ENCODE peak calls at places on chromosomes 6 and 20, in four cellular contexts. Q is A549, E is K562, I is HepG2. R is an unnamed sample.

GRCh38 chr6:107082045-107082444 is 33.3 kb downstream of the BEND3 start:
- DNase-seq in Q (peak), E (no peak), I (peak), R (no peak)

GRCh38 chr6:134253681-134254080 is 64.2 kb downstream of the SGK1 start:
- DNase-seq in Q (no peak), E (no peak), I (peak), R (no peak)

GRCh38 chr6:5764401-5764955 is 242.2 kb downstream of the NRN1 start:
- DNase-seq in Q (no peak), E (no peak), I (no peak), R (no peak)

GRCh38 chr20:19885981-19886665 is 128.1 kb downstream of the RIN2 start:
- DNase-seq in Q (peak), E (no peak), I (peak), R (no peak)

GRCh38 chr20:51456511-51457280 is 85.8 kb downstream of the NFATC2 start:
- DNase-seq in Q (peak), E (peak), I (peak), R (peak)

GRCh38 chr6:48151142-48151541 is 40.1 kb upstream of the PTCHD4 start:
- DNase-seq in Q (no peak), E (no peak), I (no peak), R (no peak)

GRCh38 chr6:37175332-37176267 is 5.6 kb downstream of the PIM1 start:
- DNase-seq in Q (no peak), E (no peak), I (no peak), R (no peak)

GRCh38 chr6:43503443-43503842 is 6.7 kb downstream of the LRRC73 start:
- DNase-seq in Q (no peak), E (no peak), I (no peak), R (no peak)

GRCh38 chr6:85865665-85866372 is 223.1 kb upstream of the SYNCRIP start:
- DNase-seq in Q (peak), E (no peak), I (peak), R (peak)

GRCh38 chr6:137387365-137387764 is 106.8 kb downstream of the OLIG3 start:
- DNase-seq in Q (no peak), E (no peak), I (no peak), R (no peak)

GRCh38 chr6:16504608-16505007 is 256.7 kb downstream of the ATXN1 start:
- DNase-seq in Q (no peak), E (no peak), I (no peak), R (peak)

GRCh38 chr20:5393218-5393870 is 76.6 kb upstream of the PROKR2 start:
- DNase-seq in Q (no peak), E (no peak), I (no peak), R (no peak)

GRCh38 chr20:31966991-31967655 is 828 bp upstream of the XKR7 start:
- DNase-seq in Q (no peak), E (no peak), I (no peak), R (no peak)

GRCh38 chr20:59770851-59771250 is 162.6 kb downstream of the SYCP2 start:
- DNase-seq in Q (no peak), E (no peak), I (no peak), R (no peak)

GRCh38 chr20:9235518-9235917 is 166.6 kb downstream of the PLCB4 start:
- DNase-seq in Q (peak), E (no peak), I (no peak), R (no peak)

GRCh38 chr20:57326667-57327455 is 2.7 kb upstream of the SPO11 start:
- DNase-seq in Q (no peak), E (no peak), I (no peak), R (no peak)

GRCh38 chr6:121000381-121000780 is 333.9 kb downstream of the TBC1D32 start:
- DNase-seq in Q (no peak), E (no peak), I (no peak), R (no peak)

GRCh38 chr20:46566125-46566524 is 15.7 kb upstream of the OCSTAMP start:
- DNase-seq in Q (no peak), E (no peak), I (no peak), R (no peak)

GRCh38 chr20:64189986-64190385 is 25.7 kb downstream of the MYT1 start:
- DNase-seq in Q (no peak), E (no peak), I (no peak), R (no peak)

GRCh38 chr6:31896493-31896855 is 1.0 kb downstream of the EHMT2 start:
- DNase-seq in Q (no peak), E (no peak), I (no peak), R (no peak)

GRCh38 chr6:31898200-31899011 is 908 bp upstream of the EHMT2 start:
- DNase-seq in Q (peak), E (no peak), I (peak), R (peak)

GRCh38 chr6:31896856-31897611 is 464 bp downstream of the EHMT2 start:
- DNase-seq in Q (no peak), E (peak), I (no peak), R (peak)

GRCh38 chr6:31899215-31899614 is 1.7 kb upstream of the EHMT2 start:
- DNase-seq in Q (no peak), E (no peak), I (no peak), R (peak)

DNA sequence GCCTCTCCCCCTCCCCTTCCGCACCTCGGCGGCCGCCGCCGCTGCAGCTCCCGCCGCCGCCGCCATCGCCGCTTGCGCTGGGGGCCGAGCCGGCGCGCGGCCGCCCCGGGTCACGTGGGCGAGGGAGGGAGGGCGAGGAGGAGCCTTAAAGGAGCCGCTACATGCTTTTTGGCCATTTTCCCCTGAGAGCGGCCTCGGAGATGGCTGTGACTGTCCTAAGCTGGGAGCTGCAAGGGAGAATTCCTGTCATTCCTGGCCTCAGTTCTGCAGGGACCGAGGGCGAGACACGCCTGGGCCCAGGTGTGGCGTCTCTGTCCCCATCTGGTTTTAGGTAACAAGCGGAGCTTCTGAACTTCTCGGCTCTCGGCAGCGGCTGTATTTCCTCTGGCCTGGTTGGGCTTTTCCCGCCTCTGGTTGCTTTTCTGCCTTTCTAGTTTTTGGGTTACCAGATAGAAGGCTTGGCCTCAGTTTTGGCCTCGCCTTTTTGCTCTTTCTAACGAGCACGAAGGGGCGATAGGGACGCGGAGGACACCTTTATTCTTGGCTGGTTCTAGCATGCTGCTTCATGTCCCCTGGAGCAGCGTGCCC is at the start of gene EHMT2:
- DNase-seq in Q (peak), E (peak), I (peak), R (peak)
- TF ChIP-seq CTCF in Q (no peak), E (peak), I (no peak), R (no peak)

DNA sequence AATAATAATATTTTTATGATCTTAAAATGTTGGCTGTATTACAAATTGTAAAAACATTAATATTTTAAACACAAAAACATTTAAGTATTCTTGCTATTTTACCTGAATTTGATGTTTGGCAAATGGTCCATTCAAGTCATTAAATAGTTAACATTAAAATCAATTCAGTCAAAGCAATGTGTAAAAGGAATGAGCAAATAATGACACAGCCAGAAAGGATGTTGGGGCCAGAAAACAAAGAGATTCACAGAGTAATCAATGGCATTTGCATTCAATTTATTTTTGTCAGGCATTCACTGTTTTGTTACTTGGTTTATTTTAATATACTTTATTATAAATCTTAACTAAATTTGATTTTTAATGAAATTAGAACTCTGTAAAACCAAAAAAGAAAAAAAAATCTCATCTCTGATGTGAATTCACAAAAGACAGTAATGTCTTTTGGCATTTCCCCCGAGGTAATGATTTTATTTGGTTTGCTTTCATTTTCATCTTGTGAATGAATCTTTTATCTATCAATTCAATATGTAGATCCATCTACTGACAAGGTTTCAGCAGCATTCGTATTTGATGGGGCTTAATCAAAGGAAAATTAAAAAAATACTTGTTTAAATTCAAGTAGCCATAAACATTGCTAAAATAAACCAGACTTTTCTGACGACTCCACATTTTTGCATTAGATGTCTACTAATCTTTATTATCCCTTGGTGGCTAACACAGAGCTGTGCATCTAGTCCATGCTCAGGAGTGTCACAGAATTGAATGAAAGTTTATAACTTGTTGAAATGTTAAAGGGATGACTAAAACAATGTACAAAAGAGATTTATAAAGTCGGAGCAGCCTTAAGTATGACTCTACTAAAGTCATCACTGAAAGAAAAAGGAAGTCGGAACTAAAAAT is 866.7 kb upstream of the GJE1 start:
- DNase-seq in Q (no peak), E (no peak), I (peak), R (no peak)
- TF ChIP-seq MYC in Q (no peak), E (no peak), I (no peak), R (no peak)

DNA sequence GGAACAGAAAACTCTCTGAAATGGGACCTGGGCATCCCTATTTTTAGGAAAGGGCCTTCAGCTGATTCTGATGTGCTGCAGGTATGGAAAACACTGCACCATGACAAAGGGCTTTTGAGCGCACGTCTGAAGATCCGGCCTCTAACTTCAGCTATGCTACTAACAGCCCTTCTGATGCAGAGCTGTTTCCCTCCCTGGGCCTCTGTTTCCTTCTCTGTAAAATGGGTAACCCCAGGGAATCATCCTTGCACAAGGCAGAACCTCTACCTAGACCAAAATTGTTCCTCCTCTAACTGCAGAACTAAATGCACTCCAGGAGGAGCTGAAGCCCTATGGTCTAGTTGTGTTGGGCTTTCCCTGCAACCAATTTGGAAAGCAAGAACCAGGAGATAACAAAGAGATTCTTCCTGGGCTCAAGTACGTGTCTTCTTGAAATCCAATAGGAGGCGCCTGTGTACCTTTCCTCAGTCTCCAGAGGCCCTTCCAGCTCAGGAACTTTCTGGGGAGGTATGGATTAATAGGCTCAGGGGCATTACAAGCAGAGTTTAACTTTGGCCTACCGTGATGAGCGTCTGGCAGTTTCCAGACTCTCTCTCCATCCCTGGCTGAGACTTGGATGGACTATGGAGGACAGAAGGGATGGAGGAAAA is 5.9 kb downstream of the GPX5 start:
- DNase-seq in Q (peak), E (no peak), I (peak), R (peak)
- TF ChIP-seq CTCF in Q (peak), E (peak), I (peak), R (no peak)

DNA sequence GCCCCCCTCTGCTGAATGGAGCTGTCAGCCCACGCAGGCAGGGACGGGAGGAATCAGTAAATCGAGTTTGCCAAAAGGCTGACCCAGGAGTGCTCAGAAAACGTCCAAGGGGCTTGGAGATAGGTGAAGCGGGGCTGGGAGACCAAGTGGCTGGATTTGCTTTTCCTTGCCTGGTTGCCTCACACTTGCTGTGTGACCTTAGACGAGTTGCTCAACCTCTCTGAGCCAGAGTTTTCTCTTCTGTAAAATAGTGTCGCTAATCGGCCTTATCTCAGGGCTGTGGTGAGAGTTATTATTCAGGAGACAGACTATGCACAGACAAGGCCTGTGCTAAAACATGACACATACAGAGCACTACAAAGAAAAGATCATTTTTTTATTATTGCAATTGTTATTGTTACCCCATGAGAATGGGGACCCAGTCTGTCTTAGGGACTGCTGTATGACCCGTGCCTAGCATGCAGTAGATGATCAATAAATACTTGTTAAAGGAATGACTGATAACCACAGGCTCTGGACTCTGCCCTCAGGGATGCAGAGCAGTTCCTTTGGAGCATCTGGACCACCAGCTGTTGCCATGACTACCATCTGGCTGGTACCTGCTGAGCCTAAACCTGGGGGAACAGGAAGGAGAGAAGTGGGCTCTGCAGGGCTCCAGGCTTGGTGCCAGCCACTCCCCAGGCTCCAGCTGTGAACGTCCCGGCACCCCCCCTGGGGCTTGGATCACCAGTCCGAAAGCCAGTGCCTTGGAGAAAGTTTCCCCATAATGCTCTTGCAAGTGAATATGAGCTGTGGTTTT is 901 bp downstream of the KCNK15 start:
- DNase-seq in Q (no peak), E (no peak), I (no peak), R (no peak)
- TF ChIP-seq MYC in Q (no peak), E (no peak), I (no peak), R (no peak)

GRCh38 chr6:161748535-161749386 is 474.9 kb upstream of the AGPAT4 start:
- DNase-seq in Q (peak), E (peak), I (peak), R (peak)
- TF ChIP-seq CTCF in Q (peak), E (peak), I (peak), R (peak)

GRCh38 chr6:139066080-139066479 is 37.5 kb downstream of the ABRACL start:
- DNase-seq in Q (no peak), E (no peak), I (no peak), R (no peak)

GRCh38 chr6:139062921-139063320 is 34.4 kb downstream of the ABRACL start:
- DNase-seq in Q (no peak), E (no peak), I (no peak), R (no peak)

GRCh38 chr6:139064981-139065665 is 36.6 kb downstream of the ABRACL start:
- DNase-seq in Q (no peak), E (no peak), I (no peak), R (no peak)

DNA sequence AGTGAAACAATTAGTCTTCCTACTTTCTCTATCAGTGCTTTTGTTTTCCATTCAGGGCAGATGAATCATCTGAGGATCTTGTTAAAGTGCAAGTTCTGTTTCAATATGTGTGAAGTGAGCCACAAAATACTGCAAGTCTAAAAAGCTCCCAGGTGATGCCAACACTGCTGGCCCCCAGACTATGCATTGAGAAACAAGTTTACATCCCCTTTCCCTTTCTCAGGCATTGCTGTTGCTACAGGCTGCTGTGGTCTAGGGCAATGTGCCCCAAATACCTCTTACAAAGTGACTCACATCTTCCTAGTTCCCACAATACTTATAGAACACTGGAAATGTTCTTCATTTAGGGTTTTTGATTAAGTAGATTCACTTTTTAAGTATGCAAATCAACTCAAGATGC is 31.8 kb downstream of the ABRACL start:
- DNase-seq in Q (no peak), E (no peak), I (no peak), R (peak)
- TF ChIP-seq MYC in Q (no peak), E (no peak), I (no peak), R (no peak)

DNA sequence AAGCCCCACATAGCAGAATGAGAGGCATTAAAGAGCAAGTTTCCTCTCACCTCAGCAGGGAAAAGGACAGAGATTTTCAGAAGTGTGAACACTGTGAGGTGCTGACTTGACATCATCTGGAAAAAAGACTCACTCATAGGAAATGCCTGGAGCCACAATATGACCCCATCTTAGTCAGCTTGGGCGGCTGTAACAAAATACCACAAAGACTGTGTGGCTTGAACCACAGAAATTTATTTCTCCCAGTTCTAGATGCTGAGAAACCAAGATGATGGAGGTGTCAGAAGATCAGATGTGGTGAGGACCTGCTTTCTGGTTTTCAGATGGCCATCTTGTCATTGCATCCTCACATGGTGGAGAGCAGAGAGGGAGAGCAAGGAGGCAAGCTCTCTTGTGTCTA is 253.1 kb downstream of the ADGB start:
- DNase-seq in Q (no peak), E (no peak), I (no peak), R (peak)
- TF ChIP-seq CTCF in Q (no peak), E (no peak), I (no peak), R (no peak)

GRCh38 chr20:24147479-24147878 is 158.9 kb upstream of the GGTLC1 start:
- DNase-seq in Q (no peak), E (no peak), I (no peak), R (no peak)
- TF ChIP-seq MYC in Q (no peak), E (no peak), I (no peak), R (no peak)

GRCh38 chr20:34562643-34563042 is 4.1 kb downstream of the MAP1LC3A start:
- DNase-seq in Q (peak), E (peak), I (peak), R (peak)
- TF ChIP-seq CTCF in Q (peak), E (peak), I (peak), R (peak)